ENCODE peak calls at places on chromosomes 2 and 18, in eight cellular contexts. S is left ventricle myocardium inferior, I is fibroblast of lung, R is SJSA1, D is psoas muscle, P is cardiac muscle cell, C is thoracic aorta, U is thyroid gland. L is an unnamed sample. For H3K4me1, the result is how much of the 10 kb centered on the place peaks cover.

GRCh38 chr2:100820346-100821254 is 661 bp downstream of the NPAS2 start:
- DNase-seq in U (peak), I (no peak), R (no peak), S (no peak), D (peak), P (no peak), C (no peak), L (peak)

GRCh38 chr2:36951030-36951518 is 15.3 kb downstream of the STRN start:
- DNase-seq in P (no peak), R (no peak), U (no peak), S (no peak), C (no peak), D (no peak), I (no peak), L (no peak)

GRCh38 chr2:222796413-222797103 is 64.3 kb upstream of the ACSL3 start:
- DNase-seq in U (no peak), S (no peak), R (peak), I (no peak), D (no peak), P (peak), C (no peak), L (peak)

GRCh38 chr2:59025157-59025757 is 784.1 kb upstream of the FANCL start:
- DNase-seq in P (peak), D (peak), C (no peak), I (peak), R (peak), S (peak), U (peak), L (peak)

GRCh38 chr2:118638453-118638852 is 209.0 kb downstream of the EN1 start:
- DNase-seq in P (no peak), C (no peak), U (no peak), I (no peak), D (no peak), S (no peak), R (no peak), L (no peak)

GRCh38 chr2:16650287-16651249 is 15.1 kb downstream of the CYRIA start:
- DNase-seq in D (no peak), I (peak), U (peak), S (no peak), C (no peak), R (peak), P (no peak), L (peak)

GRCh38 chr2:65372619-65373018 is 59.8 kb downstream of the SPRED2 start:
- DNase-seq in R (no peak), D (no peak), C (no peak), I (no peak), S (no peak), P (no peak), U (no peak), L (no peak)

GRCh38 chr2:120912101-120912985 is 176.7 kb downstream of the GLI2 start:
- DNase-seq in P (no peak), R (peak), D (peak), U (peak), I (peak), C (no peak), S (peak), L (peak)

GRCh38 chr18:57792741-57793629 is 10.1 kb downstream of the ATP8B1 start:
- DNase-seq in C (no peak), P (no peak), D (no peak), S (no peak), R (peak), U (no peak), I (no peak), L (no peak)

GRCh38 chr2:233974530-233975071 is 57.4 kb downstream of the TRPM8 start:
- DNase-seq in D (peak), U (no peak), R (peak), C (no peak), I (peak), P (no peak), S (no peak), L (no peak)

GRCh38 chr2:8469709-8470493 is 212.0 kb upstream of the ID2 start:
- DNase-seq in I (peak), S (no peak), U (no peak), P (no peak), D (no peak), C (no peak), R (peak), L (no peak)

GRCh38 chr2:54483426-54483825 is 27.3 kb downstream of the SPTBN1 start:
- DNase-seq in C (no peak), U (no peak), P (no peak), I (peak), R (peak), S (no peak), D (no peak), L (no peak)

GRCh38 chr2:54479422-54479821 is 23.3 kb downstream of the SPTBN1 start:
- DNase-seq in D (no peak), U (no peak), I (peak), C (no peak), S (no peak), P (no peak), R (no peak), L (peak)

GRCh38 chr2:54481686-54482085 is 25.6 kb downstream of the SPTBN1 start:
- DNase-seq in I (no peak), C (no peak), D (no peak), R (no peak), U (no peak), S (no peak), P (no peak), L (no peak)

GRCh38 chr2:54480025-54480424 is 23.9 kb downstream of the SPTBN1 start:
- DNase-seq in S (no peak), D (no peak), P (no peak), U (no peak), R (no peak), C (no peak), I (no peak), L (peak)

GRCh38 chr2:54482725-54483124 is 26.6 kb downstream of the SPTBN1 start:
- DNase-seq in I (peak), P (no peak), U (no peak), D (peak), S (no peak), C (peak), R (peak), L (no peak)
- H3K4me1 ChIP-seq in I (under half), P (under half), U (half or more), D (under half), S (half or more), C (half or more), R (under half), L (under half)

DNA sequence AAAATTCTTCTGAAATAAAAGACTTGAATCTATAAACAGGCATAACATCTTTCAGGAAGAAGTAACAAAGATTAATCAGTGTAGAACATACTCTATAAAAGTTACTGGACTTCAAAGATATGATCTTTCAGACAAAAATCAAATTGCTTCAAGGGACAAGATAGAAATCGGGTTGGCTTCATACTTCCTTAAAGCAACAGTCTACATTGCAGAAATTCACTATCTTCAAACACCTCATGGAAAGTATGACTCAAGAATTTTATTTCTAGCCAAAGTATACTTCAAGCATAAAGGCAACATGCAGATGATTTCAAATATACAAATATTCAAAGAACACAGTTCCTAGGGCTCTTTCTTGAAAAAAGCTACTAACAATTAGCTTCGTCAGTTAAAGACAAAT is 240.7 kb downstream of the SRBD1 start:
- DNase-seq in I (peak), S (no peak), R (no peak), D (no peak), P (no peak), U (no peak), C (no peak), L (no peak)
- H3K4me3 ChIP-seq in I (no peak), S (no peak), R (no peak), D (no peak), P (no peak), U (no peak), C (no peak), L (no peak)

DNA sequence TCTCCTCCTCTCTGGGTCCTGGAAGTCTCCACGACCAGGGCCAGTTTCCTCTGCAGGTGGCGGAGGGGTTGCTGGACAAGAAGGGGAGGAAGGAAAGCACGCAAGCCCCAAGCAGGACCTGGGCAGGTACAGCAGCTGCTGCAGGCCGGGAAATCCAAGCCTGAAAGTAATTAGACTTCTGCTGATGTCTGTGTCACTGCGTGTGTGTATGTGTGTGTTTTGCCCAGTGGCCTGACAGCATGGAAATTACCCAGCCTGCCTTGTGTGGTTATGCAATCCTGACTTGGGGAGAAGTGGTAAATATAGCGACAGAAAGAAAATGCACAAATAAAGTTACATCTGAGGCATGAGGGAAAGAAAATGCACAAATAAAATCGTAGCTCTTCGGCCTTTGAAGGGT is 121.8 kb upstream of the ZBTB14 start:
- DNase-seq in I (peak), U (no peak), D (no peak), S (no peak), R (no peak), C (no peak), P (peak), L (no peak)
- H3K27ac ChIP-seq in I (no peak), U (no peak), D (no peak), S (no peak), R (no peak), C (no peak), P (no peak), L (no peak)

GRCh38 chr2:218642121-218642656 is 17.2 kb downstream of the ZNF142 start:
- DNase-seq in S (no peak), I (no peak), U (no peak), C (no peak), D (no peak), P (no peak), R (no peak), L (no peak)
- H3K4me1 ChIP-seq in S (under half), I (under half), U (under half), C (under half), D (under half), P (under half), R (under half), L (under half)

DNA sequence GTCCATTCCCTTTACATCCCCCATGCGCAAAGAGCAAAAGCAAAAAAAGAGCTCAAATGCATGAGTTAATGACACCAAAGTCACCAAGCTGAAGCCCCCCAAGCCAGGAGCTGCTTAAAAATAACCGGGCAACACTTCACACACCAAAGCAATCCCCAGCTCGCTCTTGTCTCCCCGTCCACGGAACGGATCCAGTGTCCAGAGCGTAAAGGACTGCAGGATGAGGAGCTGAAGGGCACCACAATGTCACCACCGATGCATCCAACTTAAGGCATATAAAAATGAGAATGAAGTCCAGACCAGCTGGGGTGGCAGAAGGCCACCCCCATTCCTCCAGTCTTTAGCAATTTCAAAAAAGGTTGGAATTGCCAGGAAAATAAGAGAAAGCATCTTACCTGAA is 8.7 kb downstream of the SMAD7 start:
- DNase-seq in R (no peak), U (no peak), C (no peak), D (no peak), I (no peak), P (no peak), S (no peak), L (no peak)
- H3K4me3 ChIP-seq in R (no peak), U (no peak), C (peak), D (peak), I (no peak), P (no peak), S (peak), L (no peak)

DNA sequence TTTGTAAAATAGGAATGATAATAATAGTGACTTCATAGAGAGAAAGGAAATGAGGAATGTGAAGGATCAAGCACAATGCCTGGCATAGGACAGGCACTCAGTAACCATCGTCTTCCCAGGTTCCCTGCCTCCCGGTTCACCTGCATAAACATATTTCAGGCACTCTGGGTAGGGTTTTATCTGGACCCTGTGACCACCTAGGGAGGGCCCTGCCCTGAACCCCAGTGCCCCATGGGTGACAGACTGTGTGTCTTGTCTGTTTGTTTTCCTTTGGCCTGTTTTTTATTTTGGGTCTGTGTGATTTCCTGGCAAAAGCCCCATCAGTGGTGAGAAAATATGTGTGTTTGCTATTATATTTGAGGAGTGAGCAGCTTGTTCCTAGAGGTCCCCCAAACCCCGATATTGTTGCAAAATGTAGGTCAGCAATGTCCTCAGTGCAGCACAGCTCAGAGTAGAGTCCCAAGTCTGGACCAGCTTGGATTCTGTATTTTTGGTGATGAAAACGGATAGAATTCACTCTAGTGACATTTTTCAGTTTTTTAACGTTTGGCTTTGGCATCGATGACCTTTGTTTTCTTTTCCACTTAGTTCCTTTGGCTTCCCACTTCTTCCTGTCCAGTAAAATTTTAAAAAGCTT is 9.6 kb upstream of the NT5C1B start:
- DNase-seq in P (no peak), U (no peak), C (no peak), I (no peak), R (no peak), D (no peak), S (no peak), L (no peak)
- H3K27ac ChIP-seq in P (no peak), U (no peak), C (peak), I (peak), R (no peak), D (peak), S (peak), L (no peak)

DNA sequence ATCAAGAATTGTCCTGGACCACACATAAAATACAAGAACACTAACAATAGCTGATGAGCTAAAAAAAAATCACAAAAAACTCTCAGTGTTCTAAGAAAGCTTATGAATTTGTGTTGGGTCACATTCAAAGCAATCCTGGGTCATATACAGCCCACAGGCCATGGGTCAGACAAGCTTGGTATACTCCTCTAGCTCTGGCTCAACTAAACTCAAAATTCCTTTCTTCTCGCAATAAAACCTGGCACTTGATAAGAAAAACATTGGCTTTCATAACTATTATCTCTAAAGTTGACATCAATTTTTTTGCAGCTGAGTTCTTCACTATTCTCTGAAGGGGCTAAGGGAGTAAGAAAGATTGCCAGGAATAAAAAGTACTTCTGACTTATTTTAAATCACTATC is 38.3 kb downstream of the FBXO48 start:
- DNase-seq in R (no peak), D (no peak), I (no peak), C (no peak), P (no peak), U (no peak), S (no peak), L (no peak)
- H3K4me1 ChIP-seq in R (under half), D (under half), I (under half), C (under half), P (under half), U (under half), S (under half), L (under half)

DNA sequence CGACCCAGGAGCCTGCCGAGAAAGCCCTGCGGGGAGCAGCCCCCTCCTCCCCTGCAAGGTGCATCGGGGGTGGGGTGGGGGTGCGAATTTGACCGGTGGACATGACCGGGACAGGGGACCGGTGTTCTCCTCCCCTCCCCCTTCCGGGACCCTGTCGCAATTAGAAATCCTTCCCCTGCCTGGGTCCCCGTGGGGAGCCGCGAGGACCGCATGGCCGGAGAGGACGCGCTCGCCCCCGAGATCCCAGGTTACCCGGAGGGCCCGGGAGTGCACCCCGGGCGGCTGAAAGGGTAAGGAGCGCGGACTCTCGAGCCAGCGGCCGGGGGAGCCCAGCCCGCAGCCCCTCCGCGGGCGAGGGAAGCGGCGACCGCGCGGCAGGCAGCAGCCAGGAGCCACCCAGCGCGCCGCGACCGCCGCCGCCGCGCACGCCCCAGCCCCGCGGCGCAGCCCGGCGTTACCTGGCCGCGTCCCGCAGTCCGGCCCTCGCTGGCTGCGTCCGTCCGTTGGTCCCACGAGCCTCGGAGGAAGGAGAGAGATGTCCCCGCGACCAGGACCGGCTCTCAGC is 477 bp downstream of the DLGAP1 start:
- DNase-seq in C (no peak), R (no peak), I (no peak), S (no peak), P (no peak), U (no peak), D (peak), L (no peak)
- H3K4me3 ChIP-seq in C (peak), R (peak), I (no peak), S (peak), P (peak), U (no peak), D (peak), L (peak)

L was measured in small intestine.